ENCODE peak calls at places on chromosomes 4 and X, in eight cellular contexts. L is immature natural killer cell; S is uterus; C is NCI-H1417; Y is T-helper 9 cell; Z is EL; D is stimulated activated CD4-positive, alpha-beta T cell treated with anti-CD3 and anti-CD28 coated beads, Interleukin-15, amount 100 ng/mL, for 1 hour; T is non-pigmented ciliary epithelial cell. J is an unnamed sample.

GRCh38 chr4:68410149-68410548 is 37.1 kb upstream of the TMPRSS11E start:
- DNase-seq in C (no peak), T (no peak), L (no peak), S (no peak), Z (no peak), D (no peak), Y (no peak), J (no peak)

GRCh38 chr4:183636923-183637322 is 22.1 kb downstream of the RWDD4 start:
- DNase-seq in D (no peak), T (no peak), Y (no peak), Z (no peak), C (peak), S (no peak), L (no peak), J (no peak)

GRCh38 chr4:75391489-75392166 is 122.6 kb downstream of the RCHY1 start:
- DNase-seq in L (no peak), C (no peak), T (no peak), Y (no peak), Z (no peak), D (no peak), S (no peak), J (no peak)

GRCh38 chr4:159374749-159375535 is 272.1 kb downstream of the RAPGEF2 start:
- DNase-seq in T (no peak), L (no peak), Z (no peak), Y (no peak), C (no peak), S (no peak), D (no peak), J (no peak)

GRCh38 chr4:39375478-39375877 is 9.3 kb upstream of the RFC1 start:
- DNase-seq in Y (no peak), D (no peak), L (no peak), C (peak), T (no peak), S (no peak), Z (no peak), J (no peak)

GRCh38 chr4:79173186-79173585 is 152.7 kb downstream of the NAA11 start:
- DNase-seq in T (no peak), C (no peak), S (no peak), Y (no peak), Z (no peak), L (no peak), D (no peak), J (no peak)

GRCh38 chrX:41781500-41781899 is 57.5 kb downstream of the GPR82 start:
- DNase-seq in T (no peak), L (no peak), D (no peak), Y (no peak), Z (peak), C (peak), S (no peak), J (peak)

GRCh38 chr4:26911254-26911653 is 50.6 kb downstream of the STIM2 start:
- DNase-seq in L (no peak), T (no peak), Y (no peak), Z (no peak), S (no peak), D (no peak), C (no peak), J (no peak)

GRCh38 chrX:123854329-123854728 is 5.5 kb upstream of the XIAP start:
- DNase-seq in L (no peak), T (no peak), D (no peak), C (no peak), S (no peak), Z (peak), Y (no peak), J (no peak)

GRCh38 chrX:9885150-9885549 is 82.0 kb upstream of the CLDN34 start:
- DNase-seq in S (no peak), L (peak), Y (no peak), D (peak), T (no peak), C (peak), Z (peak), J (no peak)